ENCODE peak calls at places on chromosomes 11 and 22, in five cellular contexts. One of them, this sample, is unnamed.

GRCh38 chr11:64095286-64095825 is 59.6 kb downstream of the FLRT1 start:
- DNase-seq in HEK293T: no peak
- DNase-seq in GM12878: no peak
- DNase-seq in HepG2: no peak
- DNase-seq in K562: no peak
- DNase-seq in this sample: no peak

GRCh38 chr22:38704568-38705234 is 1.0 kb upstream of the GTPBP1 start:
- DNase-seq in HEK293T: no peak
- DNase-seq in GM12878: no peak
- DNase-seq in HepG2: peak
- DNase-seq in K562: no peak
- DNase-seq in this sample: no peak

GRCh38 chr11:56906683-56907148 is 82.0 kb upstream of the OR5AK2 start:
- DNase-seq in HEK293T: no peak
- DNase-seq in GM12878: no peak
- DNase-seq in HepG2: no peak
- DNase-seq in K562: no peak
- DNase-seq in this sample: no peak

GRCh38 chr11:2730323-2731284 is 30.8 kb upstream of the KCNQ1OT1 start:
- DNase-seq in HEK293T: no peak
- DNase-seq in GM12878: no peak
- DNase-seq in HepG2: peak
- DNase-seq in K562: no peak
- DNase-seq in this sample: peak

GRCh38 chr11:35967042-35967441 is 23.2 kb downstream of the LDLRAD3 start:
- DNase-seq in HEK293T: no peak
- DNase-seq in GM12878: no peak
- DNase-seq in HepG2: no peak
- DNase-seq in K562: no peak
- DNase-seq in this sample: no peak

GRCh38 chr11:74937696-74938475 is 11.0 kb downstream of the XRRA1 start:
- DNase-seq in HEK293T: no peak
- DNase-seq in GM12878: no peak
- DNase-seq in HepG2: no peak
- DNase-seq in K562: no peak
- DNase-seq in this sample: no peak

GRCh38 chr11:36730761-36731160 is 132.7 kb upstream of the RAG2 start:
- DNase-seq in HEK293T: no peak
- DNase-seq in GM12878: no peak
- DNase-seq in HepG2: no peak
- DNase-seq in K562: no peak
- DNase-seq in this sample: no peak

GRCh38 chr11:41456288-41456687 is 3.2 kb downstream of the LRRC4C start:
- DNase-seq in HEK293T: no peak
- DNase-seq in GM12878: no peak
- DNase-seq in HepG2: no peak
- DNase-seq in K562: no peak
- DNase-seq in this sample: no peak

GRCh38 chr11:128627666-128628342 is 40.4 kb upstream of the ETS1 start:
- DNase-seq in HEK293T: no peak
- DNase-seq in GM12878: no peak
- DNase-seq in HepG2: no peak
- DNase-seq in K562: no peak
- DNase-seq in this sample: peak

GRCh38 chr11:75896843-75897419 is 81.9 kb downstream of the UVRAG start:
- DNase-seq in HEK293T: peak
- DNase-seq in GM12878: no peak
- DNase-seq in HepG2: peak
- DNase-seq in K562: peak
- DNase-seq in this sample: peak

GRCh38 chr22:19287076-19287724 is 4.3 kb downstream of the CLTCL1 start:
- DNase-seq in HEK293T: no peak
- DNase-seq in GM12878: no peak
- DNase-seq in HepG2: no peak
- DNase-seq in K562: no peak
- DNase-seq in this sample: no peak

GRCh38 chr11:5620606-5621521 is 3.9 kb upstream of the TRIM34 start:
- DNase-seq in HEK293T: no peak
- DNase-seq in GM12878: no peak
- DNase-seq in HepG2: peak
- DNase-seq in K562: no peak
- DNase-seq in this sample: no peak

GRCh38 chr11:47415949-47416472 is 7.6 kb downstream of the SLC39A13 start:
- DNase-seq in HEK293T: no peak
- DNase-seq in GM12878: no peak
- DNase-seq in HepG2: no peak
- DNase-seq in K562: no peak
- DNase-seq in this sample: no peak

GRCh38 chr11:119237515-119237914 is 31.4 kb downstream of the CBL start:
- DNase-seq in HEK293T: no peak
- DNase-seq in GM12878: no peak
- DNase-seq in HepG2: no peak
- DNase-seq in K562: no peak
- DNase-seq in this sample: no peak

GRCh38 chr22:38187413-38188212 is 6.0 kb upstream of the PLA2G6 start:
- DNase-seq in HEK293T: no peak
- DNase-seq in GM12878: no peak
- DNase-seq in HepG2: peak
- DNase-seq in K562: no peak
- DNase-seq in this sample: no peak

GRCh38 chr11:6608726-6609501 is 3.1 kb downstream of the TAF10 start:
- DNase-seq in HEK293T: no peak
- DNase-seq in GM12878: no peak
- DNase-seq in HepG2: no peak
- DNase-seq in K562: no peak
- DNase-seq in this sample: no peak

GRCh38 chr11:134277176-134278001 is 1.2 kb downstream of the GLB1L3 start:
- DNase-seq in HEK293T: no peak
- DNase-seq in GM12878: no peak
- DNase-seq in HepG2: no peak
- DNase-seq in K562: peak
- DNase-seq in this sample: no peak

GRCh38 chr11:86660011-86660595 is 12.3 kb downstream of the ME3 start:
- DNase-seq in HEK293T: no peak
- DNase-seq in GM12878: no peak
- DNase-seq in HepG2: no peak
- DNase-seq in K562: no peak
- DNase-seq in this sample: peak

GRCh38 chr11:44096360-44097188 is 1.1 kb downstream of the EXT2 start:
- DNase-seq in HEK293T: no peak
- DNase-seq in GM12878: no peak
- DNase-seq in HepG2: no peak
- DNase-seq in K562: no peak
- DNase-seq in this sample: no peak

GRCh38 chr22:48340191-48340590 is 1487.5 kb downstream of the BRD1 start:
- DNase-seq in HEK293T: no peak
- DNase-seq in GM12878: no peak
- DNase-seq in HepG2: no peak
- DNase-seq in K562: no peak
- DNase-seq in this sample: no peak

GRCh38 chr11:8167796-8168195 is 1.0 kb downstream of the RIC3 start:
- DNase-seq in HEK293T: no peak
- DNase-seq in GM12878: no peak
- DNase-seq in HepG2: no peak
- DNase-seq in K562: no peak
- DNase-seq in this sample: no peak

GRCh38 chr11:94581926-94582325 is 14.8 kb downstream of the PIWIL4 start:
- DNase-seq in HEK293T: no peak
- DNase-seq in GM12878: no peak
- DNase-seq in HepG2: no peak
- DNase-seq in K562: no peak
- DNase-seq in this sample: no peak

GRCh38 chr11:98568011-98568410 is 452.7 kb upstream of the CNTN5 start:
- DNase-seq in HEK293T: no peak
- DNase-seq in GM12878: no peak
- DNase-seq in HepG2: no peak
- DNase-seq in K562: no peak
- DNase-seq in this sample: no peak

GRCh38 chr11:76030286-76030685 is 176.0 kb downstream of the WNT11 start:
- DNase-seq in HEK293T: no peak
- DNase-seq in GM12878: no peak
- DNase-seq in HepG2: peak
- DNase-seq in K562: no peak
- DNase-seq in this sample: no peak

GRCh38 chr22:45969414-45969799 is 7.6 kb downstream of the WNT7B start:
- DNase-seq in HEK293T: no peak
- DNase-seq in GM12878: no peak
- DNase-seq in HepG2: no peak
- DNase-seq in K562: no peak
- DNase-seq in this sample: peak

GRCh38 chr11:66854729-66855211 is 2.1 kb upstream of the LRFN4 start:
- DNase-seq in HEK293T: no peak
- DNase-seq in GM12878: no peak
- DNase-seq in HepG2: no peak
- DNase-seq in K562: no peak
- DNase-seq in this sample: no peak

GRCh38 chr11:65717906-65718305 is 2.7 kb downstream of the RNASEH2C start:
- DNase-seq in HEK293T: no peak
- DNase-seq in GM12878: no peak
- DNase-seq in HepG2: no peak
- DNase-seq in K562: no peak
- DNase-seq in this sample: no peak

GRCh38 chr11:105045897-105046296 is 762 bp upstream of the CARD16 start:
- DNase-seq in HEK293T: no peak
- DNase-seq in GM12878: no peak
- DNase-seq in HepG2: no peak
- DNase-seq in K562: no peak
- DNase-seq in this sample: no peak

GRCh38 chr22:44026630-44027511 is 2.8 kb downstream of the PARVB start:
- DNase-seq in HEK293T: no peak
- DNase-seq in GM12878: peak
- DNase-seq in HepG2: no peak
- DNase-seq in K562: peak
- DNase-seq in this sample: no peak

GRCh38 chr11:19903620-19904069 is 191.0 kb downstream of the NAV2 start:
- DNase-seq in HEK293T: peak
- DNase-seq in GM12878: peak
- DNase-seq in HepG2: peak
- DNase-seq in K562: peak
- DNase-seq in this sample: peak
- TF ChIP-seq FOXM1 in HEK293T: no peak
- TF ChIP-seq FOXM1 in GM12878: no peak
- TF ChIP-seq FOXM1 in HepG2: no peak
- TF ChIP-seq FOXM1 in K562: no peak
- TF ChIP-seq FOXM1 in this sample: no peak

DNA sequence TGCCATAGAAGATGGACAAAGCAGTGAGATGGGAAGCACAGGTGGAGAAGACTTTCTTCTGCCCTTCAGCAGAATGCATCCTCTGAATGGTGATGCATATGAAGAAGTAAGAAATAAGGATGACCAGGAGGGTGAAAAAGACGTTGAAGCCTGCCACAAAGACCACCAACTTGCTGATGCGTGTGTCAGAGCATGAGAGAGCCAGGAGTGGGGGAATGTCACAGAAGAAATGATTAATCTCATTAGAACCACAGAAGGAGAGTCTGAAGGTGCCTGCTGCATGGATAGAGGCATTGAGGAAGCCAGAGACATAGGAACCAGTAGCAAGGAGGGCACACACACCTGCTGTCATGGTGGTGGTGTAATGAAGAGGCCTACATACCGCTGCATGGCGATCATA is 550 bp downstream of the OR5B21 start:
- DNase-seq in HEK293T: no peak
- DNase-seq in GM12878: no peak
- DNase-seq in HepG2: no peak
- DNase-seq in K562: no peak
- DNase-seq in this sample: no peak
- TF ChIP-seq FOXM1 in HEK293T: no peak
- TF ChIP-seq FOXM1 in GM12878: no peak
- TF ChIP-seq FOXM1 in HepG2: no peak
- TF ChIP-seq FOXM1 in K562: no peak
- TF ChIP-seq FOXM1 in this sample: no peak

GRCh38 chr11:73196576-73196975 is 21.5 kb upstream of the P2RY2 start:
- DNase-seq in HEK293T: no peak
- DNase-seq in GM12878: no peak
- DNase-seq in HepG2: no peak
- DNase-seq in K562: no peak
- DNase-seq in this sample: no peak
- TF ChIP-seq FOXM1 in HEK293T: no peak
- TF ChIP-seq FOXM1 in GM12878: no peak
- TF ChIP-seq FOXM1 in HepG2: no peak
- TF ChIP-seq FOXM1 in K562: no peak
- TF ChIP-seq FOXM1 in this sample: no peak

GRCh38 chr22:39942433-39943213 is 17.6 kb upstream of the TMA7B start:
- DNase-seq in HEK293T: no peak
- DNase-seq in GM12878: no peak
- DNase-seq in HepG2: no peak
- DNase-seq in K562: no peak
- DNase-seq in this sample: no peak

GRCh38 chr22:39943941-39944624 is 16.1 kb upstream of the TMA7B start:
- DNase-seq in HEK293T: no peak
- DNase-seq in GM12878: no peak
- DNase-seq in HepG2: no peak
- DNase-seq in K562: no peak
- DNase-seq in this sample: no peak

GRCh38 chr22:39941661-39942060 is 18.5 kb upstream of the TMA7B start:
- DNase-seq in HEK293T: no peak
- DNase-seq in GM12878: no peak
- DNase-seq in HepG2: peak
- DNase-seq in K562: no peak
- DNase-seq in this sample: no peak

GRCh38 chr22:39940757-39941305 is 19.4 kb upstream of the TMA7B start:
- DNase-seq in HEK293T: no peak
- DNase-seq in GM12878: no peak
- DNase-seq in HepG2: no peak
- DNase-seq in K562: no peak
- DNase-seq in this sample: no peak

GRCh38 chr22:39943366-39943765 is 16.8 kb upstream of the TMA7B start:
- DNase-seq in HEK293T: peak
- DNase-seq in GM12878: no peak
- DNase-seq in HepG2: no peak
- DNase-seq in K562: peak
- DNase-seq in this sample: no peak
- TF ChIP-seq FOXM1 in HEK293T: no peak
- TF ChIP-seq FOXM1 in GM12878: no peak
- TF ChIP-seq FOXM1 in HepG2: no peak
- TF ChIP-seq FOXM1 in K562: no peak
- TF ChIP-seq FOXM1 in this sample: no peak

DNA sequence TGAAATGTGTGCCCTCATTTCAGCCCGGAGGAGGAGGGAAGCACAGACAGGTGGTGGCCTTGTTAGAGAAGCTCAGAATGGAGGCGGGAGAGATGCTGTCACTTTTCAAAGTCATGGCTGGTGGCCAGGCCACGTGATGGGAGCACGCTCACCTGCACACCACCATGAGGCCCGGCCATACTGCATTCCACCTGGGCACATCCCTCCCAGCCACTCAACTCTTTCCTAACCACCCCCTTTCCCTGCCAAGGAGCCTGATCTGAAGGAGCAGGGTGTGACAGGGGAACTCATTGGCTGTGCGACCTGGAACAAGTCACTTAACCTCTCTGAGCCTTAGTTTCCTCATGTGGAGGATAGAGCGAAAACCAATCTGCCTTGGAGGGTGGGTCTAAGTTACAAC is 364.5 kb downstream of the CTTN start:
- DNase-seq in HEK293T: no peak
- DNase-seq in GM12878: no peak
- DNase-seq in HepG2: no peak
- DNase-seq in K562: no peak
- DNase-seq in this sample: no peak
- TF ChIP-seq FOXM1 in HEK293T: no peak
- TF ChIP-seq FOXM1 in GM12878: no peak
- TF ChIP-seq FOXM1 in HepG2: no peak
- TF ChIP-seq FOXM1 in K562: no peak
- TF ChIP-seq FOXM1 in this sample: no peak

This sample was measured in SK-N-SH.